ENCODE peak calls at places on chromosomes 6 and 20, in eight cellular contexts. A is NCI-H510A treated with DMSO at 0.1 percent for 48 hours; B is H54; L is Calu3; G is activated CD4-positive, alpha-beta T cell treated with anti-CD3 and anti-CD28 coated beads, Interleukin-2, amount 50 U/mL, for 1 hour; D is NCI-H2081; O is spleen; S is iPS-NIHi11. J is an unnamed sample.

GRCh38 chr6:111748247-111748647 is 125.0 kb downstream of the FYN start:
- DNase-seq in A (no peak), B (no peak), L (no peak), G (no peak), D (no peak), O (no peak), S (no peak), J (no peak)

GRCh38 chr20:41476013-41476441 is 109.4 kb upstream of the EMILIN3 start:
- DNase-seq in A (peak), B (no peak), L (no peak), G (no peak), D (peak), O (no peak), S (no peak), J (no peak)

GRCh38 chr20:25378189-25378883 is 12.3 kb downstream of the ABHD12 start:
- DNase-seq in A (no peak), B (no peak), L (no peak), G (no peak), D (no peak), O (no peak), S (no peak), J (no peak)

GRCh38 chr20:51767867-51768758 is at the start of gene ATP9A:
- DNase-seq in A (no peak), B (peak), L (peak), G (no peak), D (no peak), O (peak), S (peak), J (peak)

GRCh38 chr6:31897612-31898199 is at the start of gene EHMT2:
- DNase-seq in A (peak), B (peak), L (peak), G (peak), D (peak), O (peak), S (peak), J (peak)

GRCh38 chr6:154606457-154606856 is 96.0 kb upstream of the CNKSR3 start:
- DNase-seq in A (no peak), B (no peak), L (peak), G (peak), D (no peak), O (no peak), S (no peak), J (no peak)

GRCh38 chr6:40973304-40973703 is 65.7 kb downstream of the UNC5CL start:
- DNase-seq in A (no peak), B (no peak), L (no peak), G (no peak), D (no peak), O (no peak), S (no peak), J (no peak)

GRCh38 chr20:13402171-13402760 is 181.2 kb downstream of the ISM1 start:
- DNase-seq in A (no peak), B (no peak), L (no peak), G (no peak), D (no peak), O (no peak), S (no peak), J (no peak)

GRCh38 chr6:81997091-81997926 is 244.8 kb upstream of the TENT5A start:
- DNase-seq in A (no peak), B (no peak), L (no peak), G (no peak), D (no peak), O (no peak), S (no peak), J (no peak)

GRCh38 chr6:32883789-32884188 is 29.8 kb downstream of the PSMB9 start:
- DNase-seq in A (no peak), B (no peak), L (no peak), G (no peak), D (no peak), O (no peak), S (peak), J (peak)

J was measured in mesendoderm.